ENCODE peak calls at places on chromosomes 2 and 18, in seven cellular contexts. L is AG09309, A is colonic mucosa, F is brain microvascular endothelial cell, B is A549, H is coronary artery, Y is cardiac muscle cell. J is an unnamed sample.

GRCh38 chr2:18971628-18972027 is 382.3 kb upstream of the NT5C1B start:
- DNase-seq in L (no peak), A (no peak), F (no peak), B (no peak), H (no peak), Y (no peak), J (no peak)

GRCh38 chr2:146523218-146523617 is 1321.6 kb upstream of the ACVR2A start:
- DNase-seq in L (no peak), A (no peak), F (no peak), B (no peak), H (no peak), Y (peak; percentile 30), J (no peak)

GRCh38 chr18:77106331-77106730 is 26.3 kb downstream of the MBP start:
- DNase-seq in L (no peak), A (no peak), F (no peak), B (no peak), H (no peak), Y (peak; percentile 70), J (no peak)

GRCh38 chr2:41151746-41152145 is 699.9 kb upstream of the SLC8A1 start:
- DNase-seq in L (no peak), A (no peak), F (peak; percentile 25), B (no peak), H (no peak), Y (no peak), J (no peak)

GRCh38 chr2:231357931-231358330 is 37.6 kb upstream of the B3GNT7 start:
- DNase-seq in L (no peak), A (no peak), F (no peak), B (no peak), H (peak; percentile 58), Y (no peak), J (no peak)

GRCh38 chr2:38750011-38750792 is 959 bp downstream of the SRSF7 start:
- DNase-seq in L (no peak), A (peak; percentile 68), F (no peak), B (no peak), H (no peak), Y (peak; percentile 47), J (no peak)

GRCh38 chr2:224319756-224320155 is 82.2 kb downstream of the FAM124B start:
- DNase-seq in L (no peak), A (no peak), F (no peak), B (no peak), H (no peak), Y (no peak), J (no peak)

GRCh38 chr2:163734911-163735691 is 707 bp downstream of the FIGN start:
- DNase-seq in L (no peak), A (no peak), F (peak; percentile 19), B (no peak), H (no peak), Y (peak; percentile 21), J (no peak)

DNA sequence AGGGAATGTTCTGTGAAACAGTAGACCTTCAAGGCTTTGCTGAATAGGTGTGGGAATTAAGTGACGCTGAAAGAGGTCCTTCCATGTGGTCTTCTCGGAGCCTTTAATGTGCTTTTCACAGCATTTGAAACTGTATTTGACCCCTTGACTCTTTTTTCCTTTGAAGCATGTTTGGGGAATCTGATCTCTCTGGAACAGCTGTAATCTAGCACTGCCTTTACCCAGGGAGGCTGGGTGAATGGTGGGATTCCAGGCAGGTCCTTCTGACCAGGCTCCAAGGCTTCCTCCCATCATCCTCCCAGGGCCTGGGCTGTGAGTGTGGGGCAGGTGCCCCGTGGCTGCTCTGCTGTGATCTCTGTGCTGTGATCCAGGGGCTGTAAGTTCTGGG is 4.2 kb downstream of the ZAP70 start:
- DNase-seq in L (no peak), A (no peak), F (no peak), B (no peak), H (no peak), Y (no peak), J (no peak)
- H3K4me3 ChIP-seq in L (no peak overlapping the region), A (no peak overlapping the region), F (no peak overlapping the region), B (no peak overlapping the region), H (no peak overlapping the region), Y (no peak overlapping the region), J (no peak overlapping the region)

GRCh38 chr2:127011796-127012195 is 95.2 kb downstream of the BIN1 start:
- DNase-seq in L (no peak), A (no peak), F (no peak), B (no peak), H (no peak), Y (no peak), J (no peak)
- H3K4me3 ChIP-seq in L (no peak overlapping the region), A (no peak overlapping the region), F (no peak overlapping the region), B (no peak overlapping the region), H (no peak overlapping the region), Y (no peak overlapping the region), J (no peak overlapping the region)

DNA sequence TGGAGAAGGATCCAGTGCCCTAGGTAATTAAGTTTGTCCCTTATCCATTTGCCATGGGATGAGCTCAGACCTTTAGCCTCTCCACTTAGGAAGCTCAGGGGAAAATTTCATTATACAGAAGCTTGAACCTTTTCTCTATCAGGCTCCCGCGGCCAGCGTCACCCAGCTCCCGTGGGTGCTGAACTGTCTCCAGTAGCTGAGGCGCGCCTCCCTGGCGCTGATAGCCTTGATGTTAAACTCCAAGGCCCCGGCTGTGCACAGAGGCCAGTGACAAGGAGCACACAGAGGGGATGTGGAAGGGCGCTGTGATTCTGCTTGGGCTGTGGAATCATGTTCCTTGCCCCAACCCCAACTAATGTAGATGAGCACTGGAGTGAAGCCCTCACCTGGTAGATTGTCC is 50.8 kb downstream of the NRP2 start:
- DNase-seq in L (no peak), A (no peak), F (no peak), B (no peak), H (no peak), Y (no peak), J (no peak)
- H3K4me3 ChIP-seq in L (no peak overlapping the region), A (no peak overlapping the region), F (no peak overlapping the region), B (no peak overlapping the region), H (no peak overlapping the region), Y (no peak overlapping the region), J (no peak overlapping the region)

DNA sequence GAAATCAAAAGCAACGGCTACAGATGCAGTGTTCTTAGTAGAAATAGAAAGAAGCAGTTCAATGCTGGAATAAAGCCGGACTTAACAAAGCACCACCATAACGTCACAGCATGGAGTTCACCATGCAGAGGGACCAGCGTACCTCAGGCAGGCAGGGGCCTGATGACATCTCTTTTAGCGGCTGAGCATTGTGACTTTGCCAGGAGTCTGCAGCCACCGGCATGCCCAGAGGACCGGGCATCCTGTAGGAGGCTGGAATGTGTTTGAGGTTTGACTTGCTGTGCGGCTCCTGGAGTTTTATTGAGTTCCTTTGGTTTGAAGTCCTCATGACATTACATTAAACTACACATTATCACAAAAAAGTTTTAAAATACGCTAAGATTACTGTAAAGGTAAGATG is 139.8 kb downstream of the UXS1 start:
- DNase-seq in L (no peak), A (no peak), F (no peak), B (no peak), H (no peak), Y (no peak), J (no peak)
- H3K4me3 ChIP-seq in L (no peak overlapping the region), A (no peak overlapping the region), F (no peak overlapping the region), B (no peak overlapping the region), H (no peak overlapping the region), Y (no peak overlapping the region), J (no peak overlapping the region)

GRCh38 chr18:28081516-28081915 is 95.4 kb downstream of the CDH2 start:
- DNase-seq in L (no peak), A (no peak), F (no peak), B (no peak), H (no peak), Y (no peak), J (no peak)

GRCh38 chr18:28078298-28078697 is 98.6 kb downstream of the CDH2 start:
- DNase-seq in L (no peak), A (no peak), F (no peak), B (peak; percentile 27), H (no peak), Y (no peak), J (no peak)

GRCh38 chr18:28079883-28080282 is 97.0 kb downstream of the CDH2 start:
- DNase-seq in L (no peak), A (no peak), F (no peak), B (no peak), H (no peak), Y (no peak), J (no peak)

GRCh38 chr18:28078849-28079248 is 98.1 kb downstream of the CDH2 start:
- DNase-seq in L (no peak), A (no peak), F (no peak), B (no peak), H (no peak), Y (no peak), J (no peak)

GRCh38 chr18:28080876-28081300 is 96.0 kb downstream of the CDH2 start:
- DNase-seq in L (no peak), A (no peak), F (no peak), B (no peak), H (no peak), Y (no peak), J (no peak)
- H3K4me3 ChIP-seq in L (no peak overlapping the region), A (no peak overlapping the region), F (no peak overlapping the region), B (no peak overlapping the region), H (no peak overlapping the region), Y (no peak overlapping the region), J (no peak overlapping the region)

GRCh38 chr2:159150208-159150607 is 136.3 kb downstream of the WDSUB1 start:
- DNase-seq in L (no peak), A (no peak), F (no peak), B (no peak), H (no peak), Y (peak; percentile 26), J (no peak)

GRCh38 chr2:159148891-159149290 is 137.6 kb downstream of the WDSUB1 start:
- DNase-seq in L (no peak), A (no peak), F (no peak), B (no peak), H (no peak), Y (peak; percentile 38), J (no peak)

GRCh38 chr2:159147687-159148086 is 138.8 kb downstream of the WDSUB1 start:
- DNase-seq in L (no peak), A (no peak), F (no peak), B (no peak), H (no peak), Y (no peak), J (no peak)

GRCh38 chr2:159151198-159152118 is 135.0 kb downstream of the WDSUB1 start:
- DNase-seq in L (no peak), A (peak; percentile 50), F (no peak), B (no peak), H (no peak), Y (no peak), J (no peak)

DNA sequence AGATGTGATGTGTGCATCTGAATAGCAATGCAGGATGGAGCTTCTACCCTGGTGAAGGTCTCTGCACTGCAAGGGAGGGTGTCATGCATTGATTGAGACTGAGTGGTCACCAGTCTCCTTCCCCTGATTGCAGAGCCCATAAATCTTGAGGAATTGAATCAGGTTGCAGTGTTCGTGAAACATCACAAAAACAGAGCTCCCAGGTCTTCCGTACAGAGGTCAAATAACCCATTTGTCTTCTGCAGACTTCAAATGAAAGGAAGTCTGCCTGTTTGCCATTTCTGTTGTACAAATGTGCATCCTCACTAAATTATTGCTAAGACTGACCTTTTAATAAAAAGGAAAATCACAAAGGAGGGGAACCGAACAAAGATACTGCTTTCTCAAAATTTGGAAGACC is 136.7 kb downstream of the WDSUB1 start:
- DNase-seq in L (no peak), A (no peak), F (no peak), B (no peak), H (no peak), Y (no peak), J (no peak)
- H3K4me3 ChIP-seq in L (no peak overlapping the region), A (no peak overlapping the region), F (no peak overlapping the region), B (no peak overlapping the region), H (no peak overlapping the region), Y (no peak overlapping the region), J (no peak overlapping the region)

GRCh38 chr18:3245853-3246635 is 1.6 kb upstream of the MYL12A start:
- DNase-seq in L (no peak), A (peak; percentile 90), F (peak; percentile 83), B (peak; percentile 43), H (peak; percentile 93), Y (peak; percentile 93), J (peak; percentile 67)
- H3K4me3 ChIP-seq in L (peak overlapping the region; percentile 40), A (peak overlapping the region; percentile 93), F (peak overlapping the region; percentile 49), B (peak overlapping the region; percentile 41), H (peak overlapping the region; percentile 96), Y (peak overlapping the region; percentile 8), J (peak overlapping the region; percentile 92)

J was measured in skeletal muscle cell.